ENCODE peak calls at places on chromosomes 12 and 14, in ten cellular contexts. G is NB4, Q is mesenchymal stem cell, R is EL, E is neural crest cell, F is AML-193, U is T-helper 2 cell, O is epithelial cell of esophagus, L is HTR-8/SVneo, A is brain microvascular endothelial cell. Y is an unnamed sample.

GRCh38 chr12:118377005-118377890 is 893 bp downstream of the SUDS3 start:
- DNase-seq in G (peak), Q (no peak), R (no peak), E (no peak), F (no peak), U (no peak), O (peak), L (no peak), A (no peak), Y (no peak)

GRCh38 chr12:123723011-123723410 is 10.9 kb downstream of the ATP6V0A2 start:
- DNase-seq in G (no peak), Q (peak), R (no peak), E (no peak), F (no peak), U (no peak), O (peak), L (no peak), A (no peak), Y (no peak)

GRCh38 chr14:80037349-80037748 is 174.0 kb downstream of the DIO2 start:
- DNase-seq in G (no peak), Q (no peak), R (no peak), E (no peak), F (no peak), U (no peak), O (no peak), L (no peak), A (no peak), Y (no peak)

GRCh38 chr12:1644523-1645438 is 15.8 kb downstream of the WNT5B start:
- DNase-seq in G (peak), Q (no peak), R (no peak), E (no peak), F (no peak), U (no peak), O (peak), L (no peak), A (peak), Y (peak)

GRCh38 chr12:121446760-121447159 is 46.8 kb downstream of the RNF34 start:
- DNase-seq in G (no peak), Q (no peak), R (no peak), E (no peak), F (no peak), U (no peak), O (no peak), L (no peak), A (no peak), Y (no peak)

GRCh38 chr12:90122716-90123115 is 414.1 kb upstream of the ATP2B1 start:
- DNase-seq in G (no peak), Q (no peak), R (no peak), E (no peak), F (no peak), U (no peak), O (no peak), L (no peak), A (no peak), Y (no peak)

GRCh38 chr12:98997-99396 is 32.4 kb downstream of the IQSEC3 start:
- DNase-seq in G (no peak), Q (no peak), R (no peak), E (no peak), F (no peak), U (no peak), O (no peak), L (no peak), A (no peak), Y (no peak)

GRCh38 chr12:12718853-12719252 is 1.7 kb downstream of the CDKN1B start:
- DNase-seq in G (peak), Q (peak), R (peak), E (no peak), F (no peak), U (peak), O (peak), L (no peak), A (no peak), Y (no peak)

GRCh38 chr12:111408686-111409402 is 3.1 kb downstream of the SH2B3 start:
- DNase-seq in G (no peak), Q (no peak), R (no peak), E (no peak), F (no peak), U (no peak), O (no peak), L (no peak), A (no peak), Y (no peak)

GRCh38 chr14:102249041-102249440 is 55.9 kb downstream of the MOK start:
- DNase-seq in G (no peak), Q (peak), R (peak), E (no peak), F (no peak), U (no peak), O (no peak), L (peak), A (peak), Y (no peak)

GRCh38 chr12:2264622-2265306 is 212.0 kb downstream of the CACNA1C start:
- DNase-seq in G (no peak), Q (peak), R (peak), E (no peak), F (no peak), U (no peak), O (no peak), L (peak), A (peak), Y (no peak)

GRCh38 chr12:38930994-38931393 is 25.6 kb upstream of the CPNE8 start:
- DNase-seq in G (no peak), Q (no peak), R (no peak), E (no peak), F (no peak), U (no peak), O (peak), L (no peak), A (no peak), Y (no peak)

GRCh38 chr12:71954861-71955260 is 16.2 kb downstream of the TPH2 start:
- DNase-seq in G (no peak), Q (no peak), R (no peak), E (no peak), F (no peak), U (no peak), O (no peak), L (no peak), A (no peak), Y (no peak)

GRCh38 chr12:128290938-128291337 is 24.0 kb downstream of the TMEM132C start:
- DNase-seq in G (no peak), Q (no peak), R (no peak), E (no peak), F (no peak), U (no peak), O (no peak), L (no peak), A (no peak), Y (no peak)

GRCh38 chr12:89363084-89363483 is 10.8 kb upstream of the DUSP6 start:
- DNase-seq in G (no peak), Q (peak), R (no peak), E (no peak), F (no peak), U (peak), O (peak), L (no peak), A (no peak), Y (no peak)

GRCh38 chr12:51082561-51083139 is 746 bp downstream of the CSRNP2 start:
- DNase-seq in G (peak), Q (peak), R (peak), E (no peak), F (no peak), U (peak), O (peak), L (peak), A (peak), Y (no peak)

GRCh38 chr12:71032933-71033332 is 112.4 kb upstream of the PTPRR start:
- DNase-seq in G (no peak), Q (no peak), R (no peak), E (no peak), F (no peak), U (no peak), O (no peak), L (no peak), A (no peak), Y (no peak)

GRCh38 chr12:24833513-24833912 is 115.4 kb downstream of the BCAT1 start:
- DNase-seq in G (no peak), Q (no peak), R (no peak), E (no peak), F (no peak), U (no peak), O (no peak), L (no peak), A (no peak), Y (no peak)

GRCh38 chr12:21940972-21941521 is at the start of gene ABCC9:
- DNase-seq in G (no peak), Q (peak), R (peak), E (peak), F (no peak), U (peak), O (peak), L (no peak), A (peak), Y (peak)

GRCh38 chr14:102605026-102605425 is 12.6 kb downstream of the RCOR1 start:
- DNase-seq in G (no peak), Q (no peak), R (peak), E (no peak), F (peak), U (no peak), O (peak), L (no peak), A (no peak), Y (no peak)

GRCh38 chr14:64610049-64610746 is 60.4 kb downstream of the PPP1R36 start:
- DNase-seq in G (no peak), Q (no peak), R (no peak), E (no peak), F (no peak), U (no peak), O (no peak), L (no peak), A (no peak), Y (no peak)

GRCh38 chr12:26507613-26508012 is 312.2 kb downstream of the SSPN start:
- DNase-seq in G (no peak), Q (no peak), R (no peak), E (no peak), F (no peak), U (no peak), O (peak), L (no peak), A (no peak), Y (no peak)

GRCh38 chr14:30751646-30752416 is 122.5 kb upstream of the COCH start:
- DNase-seq in G (peak), Q (no peak), R (no peak), E (no peak), F (no peak), U (peak), O (no peak), L (peak), A (no peak), Y (no peak)

GRCh38 chr12:4307593-4308333 is 13.2 kb upstream of the TIGAR start:
- DNase-seq in G (peak), Q (peak), R (peak), E (peak), F (no peak), U (peak), O (peak), L (peak), A (peak), Y (peak)

GRCh38 chr12:32586390-32586789 is 92.7 kb upstream of the DNM1L start:
- DNase-seq in G (peak), Q (no peak), R (peak), E (no peak), F (peak), U (no peak), O (peak), L (no peak), A (peak), Y (no peak)

GRCh38 chr12:116200812-116201211 is 76.7 kb downstream of the MED13L start:
- DNase-seq in G (no peak), Q (peak), R (peak), E (no peak), F (no peak), U (no peak), O (no peak), L (no peak), A (no peak), Y (no peak)

GRCh38 chr12:98736352-98737326 is 91.5 kb downstream of the APAF1 start:
- DNase-seq in G (no peak), Q (peak), R (no peak), E (no peak), F (no peak), U (no peak), O (no peak), L (no peak), A (no peak), Y (no peak)

GRCh38 chr14:79134346-79134745 is 964.2 kb downstream of the NRXN3 start:
- DNase-seq in G (peak), Q (no peak), R (no peak), E (no peak), F (no peak), U (no peak), O (no peak), L (no peak), A (no peak), Y (no peak)

GRCh38 chr12:4607056-4607455 is 41.8 kb downstream of the AKAP3 start:
- DNase-seq in G (no peak), Q (no peak), R (no peak), E (no peak), F (no peak), U (no peak), O (no peak), L (no peak), A (no peak), Y (no peak)

GRCh38 chr14:37623552-37623951 is 28.1 kb downstream of the TTC6 start:
- DNase-seq in G (no peak), Q (peak), R (peak), E (no peak), F (no peak), U (no peak), O (peak), L (peak), A (peak), Y (no peak)

GRCh38 chr14:55430024-55430690 is 10.3 kb downstream of the TBPL2 start:
- DNase-seq in G (peak), Q (peak), R (peak), E (no peak), F (peak), U (peak), O (peak), L (peak), A (peak), Y (no peak)

GRCh38 chr14:39766397-39767000 is 334.3 kb upstream of the FBXO33 start:
- DNase-seq in G (no peak), Q (no peak), R (no peak), E (no peak), F (no peak), U (no peak), O (no peak), L (no peak), A (no peak), Y (no peak)

GRCh38 chr12:106581543-106582263 is 1.1 kb upstream of the RFX4 start:
- DNase-seq in G (no peak), Q (peak), R (peak), E (peak), F (no peak), U (no peak), O (no peak), L (no peak), A (no peak), Y (no peak)

GRCh38 chr14:79480212-79480611 is 731.1 kb downstream of the DIO2 start:
- DNase-seq in G (no peak), Q (no peak), R (no peak), E (no peak), F (no peak), U (no peak), O (no peak), L (no peak), A (no peak), Y (no peak)

GRCh38 chr12:42987216-42987631 is 397.7 kb upstream of the PRICKLE1 start:
- DNase-seq in G (no peak), Q (no peak), R (no peak), E (no peak), F (no peak), U (no peak), O (no peak), L (no peak), A (no peak), Y (no peak)

GRCh38 chr14:99148131-99148530 is 123.9 kb downstream of the BCL11B start:
- DNase-seq in G (no peak), Q (no peak), R (no peak), E (no peak), F (no peak), U (no peak), O (no peak), L (no peak), A (no peak), Y (no peak)

GRCh38 chr12:39723831-39724230 is 104.2 kb upstream of the ABCD2 start:
- DNase-seq in G (peak), Q (peak), R (peak), E (no peak), F (peak), U (peak), O (peak), L (no peak), A (no peak), Y (no peak)

GRCh38 chr12:32159925-32160324 is 53.3 kb downstream of the BICD1 start:
- DNase-seq in G (no peak), Q (no peak), R (no peak), E (no peak), F (no peak), U (no peak), O (no peak), L (no peak), A (no peak), Y (no peak)